ENCODE peak calls at places on chromosomes 4 and X, in six cellular contexts. T, E, Y, H, A and D are unnamed samples.

GRCh38 chrX:130055103-130055502 is 55.2 kb downstream of the ELF4 start:
- DNase-seq in T (peak; percentile 55), E (no peak), Y (no peak), H (peak; percentile 55), A (no peak), D (no peak)

GRCh38 chr4:186808635-186809018 is 85.0 kb upstream of the FAT1 start:
- DNase-seq in T (no peak), E (no peak), Y (no peak), H (peak; percentile 53), A (no peak), D (no peak)

GRCh38 chr4:25973346-25973745 is 59.3 kb downstream of the SMIM20 start:
- DNase-seq in T (no peak), E (no peak), Y (no peak), H (no peak), A (no peak), D (no peak)

GRCh38 chrX:71440401-71440800 is 74.2 kb downstream of the TAF1 start:
- DNase-seq in T (no peak), E (no peak), Y (no peak), H (no peak), A (no peak), D (no peak)

GRCh38 chrX:30533261-30533660 is 44.3 kb downstream of the TASL start:
- DNase-seq in T (no peak), E (no peak), Y (no peak), H (peak; percentile 63), A (no peak), D (no peak)

GRCh38 chr4:64882311-64883086 is 473.2 kb upstream of the TECRL start:
- DNase-seq in T (no peak), E (no peak), Y (no peak), H (no peak), A (no peak), D (no peak)

GRCh38 chrX:9851890-9852289 is 65.7 kb downstream of the SHROOM2 start:
- DNase-seq in T (no peak), E (no peak), Y (no peak), H (no peak), A (no peak), D (no peak)

GRCh38 chr4:78653655-78654054 is 102.1 kb downstream of the ANXA3 start:
- DNase-seq in T (no peak), E (peak; percentile 26), Y (no peak), H (peak; percentile 25), A (no peak), D (no peak)

GRCh38 chr4:53043900-53044650 is 182.0 kb downstream of the RASL11B start:
- DNase-seq in T (no peak), E (no peak), Y (no peak), H (no peak), A (no peak), D (no peak)

GRCh38 chr4:19592391-19592790 is 659.3 kb upstream of the SLIT2 start:
- DNase-seq in T (no peak), E (no peak), Y (no peak), H (no peak), A (no peak), D (no peak)